ENCODE peak calls at places on chromosomes 7 and 10, in five cellular contexts. M is HepG2, G is NT2/D1, I is H1, C is GM12878. N is an unnamed sample.
A peak's percentile ranks its signal among the peaks of the same experiment; 100 is the strongest.

GRCh38 chr10:35993816-35994515 is 351.9 kb upstream of the FZD8 start:
- DNase-seq in I (no peak), M (no peak), G (no peak), C (no peak), N (no peak)

GRCh38 chr10:53839437-53840039 is 961.5 kb downstream of the PCDH15 start:
- DNase-seq in C (no peak), G (no peak), I (no peak), M (peak; percentile 25), N (no peak)

GRCh38 chr10:69939481-69939880 is 113.2 kb upstream of the MACROH2A2 start:
- DNase-seq in C (no peak), M (no peak), I (no peak), G (no peak), N (no peak)

GRCh38 chr10:6498771-6499170 is 81.3 kb downstream of the PRKCQ start:
- DNase-seq in M (no peak), G (no peak), C (no peak), I (peak; percentile 6), N (no peak)

GRCh38 chr10:121380211-121380610 is 218.0 kb downstream of the FGFR2 start:
- DNase-seq in G (no peak), C (no peak), M (no peak), I (no peak), N (no peak)

GRCh38 chr10:95429639-95430038 is 131.5 kb downstream of the SORBS1 start:
- DNase-seq in C (no peak), G (no peak), I (no peak), M (no peak), N (no peak)

GRCh38 chr10:44387853-44388251 is 3.0 kb upstream of the CXCL12 start:
- DNase-seq in M (no peak), C (no peak), G (no peak), I (peak; percentile 41), N (no peak)

GRCh38 chr10:77715081-77715480 is 77.5 kb upstream of the KCNMA1 start:
- DNase-seq in G (no peak), C (no peak), I (no peak), M (peak; percentile 23), N (peak; percentile 28)

GRCh38 chr10:71086439-71087080 is 125.8 kb upstream of the UNC5B start:
- DNase-seq in C (no peak), M (no peak), G (no peak), I (peak; percentile 29), N (no peak)

GRCh38 chr10:132283604-132284382 is 24.0 kb downstream of the STK32C start:
- DNase-seq in M (peak; percentile 35), I (no peak), G (no peak), C (no peak), N (no peak)
- TF ChIP-seq SUZ12 in M (no peak), I (no peak), G (no peak), C (no peak), N (no peak)

GRCh38 chr7:41503438-41503837 is 199.5 kb downstream of the INHBA start:
- DNase-seq in I (no peak), G (no peak), C (no peak), M (no peak), N (no peak)

GRCh38 chr7:41507686-41508268 is 195.1 kb downstream of the INHBA start:
- DNase-seq in M (peak; percentile 31), I (no peak), C (no peak), G (no peak), N (no peak)

GRCh38 chr7:41501016-41501415 is 201.9 kb downstream of the INHBA start:
- DNase-seq in M (no peak), I (no peak), G (no peak), C (no peak), N (no peak)

GRCh38 chr7:41501466-41501865 is 201.4 kb downstream of the INHBA start:
- DNase-seq in I (no peak), C (no peak), G (no peak), M (no peak), N (no peak)

GRCh38 chr7:41504581-41504980 is 198.3 kb downstream of the INHBA start:
- DNase-seq in M (no peak), G (no peak), I (no peak), C (no peak), N (no peak)
- TF ChIP-seq SUZ12 in M (no peak), G (no peak), I (no peak), C (no peak), N (no peak)

DNA sequence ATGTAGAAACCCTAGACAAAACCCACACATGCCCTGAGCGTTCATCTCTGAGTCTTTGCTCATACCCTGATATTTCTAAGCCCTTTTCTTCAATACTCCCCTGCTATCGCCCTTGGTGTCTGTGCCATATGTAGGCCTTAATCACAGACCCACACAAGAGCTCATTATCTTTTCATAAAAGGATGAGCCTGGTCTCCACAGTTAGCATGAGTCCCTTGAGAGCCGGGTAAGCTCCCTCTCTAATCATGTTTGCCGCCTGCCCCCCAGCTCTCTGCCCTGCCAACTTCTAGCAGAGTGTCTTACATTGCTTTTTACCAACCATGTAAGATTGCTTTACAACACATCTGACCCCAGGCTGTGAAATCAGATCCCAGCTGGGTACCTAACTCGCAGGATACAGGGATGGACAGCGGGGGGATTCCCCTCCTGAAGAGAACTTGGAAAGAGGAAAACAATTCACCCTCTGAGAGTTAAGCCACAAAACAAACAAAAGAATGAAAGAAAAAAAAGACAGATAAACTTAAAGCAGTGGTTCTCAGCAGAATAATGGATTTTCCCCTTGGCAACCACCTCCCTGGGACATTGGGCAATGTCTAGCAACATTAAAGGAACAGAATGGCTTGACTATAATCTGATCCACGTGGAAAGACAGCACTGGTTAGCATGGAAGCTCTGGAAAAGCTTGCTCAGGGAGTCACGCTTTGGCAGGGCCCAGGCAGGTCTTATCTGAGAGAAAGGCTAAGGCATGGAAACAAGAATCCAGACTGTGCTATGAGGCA is 39.4 kb upstream of the ATOH7 start:
- DNase-seq in I (no peak), C (no peak), G (no peak), M (no peak), N (no peak)
- TF ChIP-seq SUZ12 in I (no peak), C (no peak), G (no peak), M (no peak), N (no peak)

DNA sequence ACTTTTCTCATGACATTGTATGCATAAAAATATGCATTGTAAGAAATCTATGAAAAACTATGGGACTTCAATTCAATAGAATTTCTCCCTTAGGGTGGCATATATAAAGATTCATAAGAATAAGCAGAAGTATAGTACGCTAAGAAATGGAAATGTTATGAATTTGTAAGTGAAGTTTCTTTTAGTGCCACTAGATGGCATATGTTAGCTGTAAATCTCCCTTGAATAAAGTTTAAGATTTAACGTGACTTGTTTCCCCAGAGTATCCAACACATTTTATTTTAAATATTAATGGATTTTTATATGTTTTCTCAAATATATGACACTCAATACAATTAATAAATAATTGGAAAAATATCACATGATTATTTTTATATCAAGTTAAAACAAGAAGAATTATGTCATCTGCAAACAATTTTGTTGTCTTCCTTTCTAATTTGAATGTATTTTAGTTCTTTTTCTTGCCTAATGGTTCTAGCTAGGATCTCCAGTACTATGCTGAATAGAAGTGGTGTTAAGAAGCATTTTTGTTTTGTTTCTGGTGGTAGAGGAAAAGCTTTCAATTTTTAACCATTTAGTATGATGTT is 287.2 kb downstream of the HGF start:
- DNase-seq in C (no peak), I (no peak), M (peak; percentile 4), G (no peak), N (no peak)
- TF ChIP-seq SUZ12 in C (no peak), I (no peak), M (no peak), G (no peak), N (no peak)

N was measured in HEK293T.